ENCODE peak calls at places on chromosome 14, in four cellular contexts. L, K, F and M are unnamed samples.
A peak's percentile ranks its signal among the peaks of the same experiment; 100 is the strongest.

GRCh38 chr14:56632192-56632591 is 52.6 kb downstream of the TMEM260 start:
- DNase-seq in L (no peak), K (no peak), F (no peak), M (no peak)

GRCh38 chr14:51039285-51039684 is 55.6 kb downstream of the TRIM9 start:
- DNase-seq in L (no peak), K (no peak), F (no peak), M (no peak)

GRCh38 chr14:96756745-96757144 is 40.4 kb upstream of the VRK1 start:
- DNase-seq in L (no peak), K (no peak), F (no peak), M (no peak)

GRCh38 chr14:73743431-73743931 is 29.3 kb upstream of the PNMA1 start:
- DNase-seq in L (no peak), K (peak; percentile 14), F (no peak), M (no peak)

GRCh38 chr14:90522585-90523191 is 125.9 kb downstream of the CALM1 start:
- DNase-seq in L (peak; percentile 13), K (no peak), F (peak; percentile 96), M (no peak)

GRCh38 chr14:70901218-70901772 is 6.0 kb upstream of the PCNX1 start:
- DNase-seq in L (peak; percentile 81), K (no peak), F (no peak), M (no peak)

GRCh38 chr14:57961793-57962075 is 95.8 kb upstream of the SLC35F4 start:
- DNase-seq in L (no peak), K (no peak), F (no peak), M (no peak)

GRCh38 chr14:34029921-34030334 is 79.1 kb upstream of the EGLN3 start:
- DNase-seq in L (peak; percentile 73), K (peak; percentile 33), F (peak; percentile 67), M (peak; percentile 69)

GRCh38 chr14:61217516-61217915 is 63.6 kb downstream of the TMEM30B start:
- DNase-seq in L (peak; percentile 58), K (no peak), F (no peak), M (no peak)

GRCh38 chr14:75091251-75091650 is 21.8 kb downstream of the ZC2HC1C start:
- DNase-seq in L (no peak), K (no peak), F (no peak), M (no peak)

GRCh38 chr14:51518280-51518679 is 133.4 kb upstream of the FRMD6 start:
- DNase-seq in L (no peak), K (no peak), F (no peak), M (no peak)

GRCh38 chr14:46034305-46034704 is 617.3 kb downstream of the RPL10L start:
- DNase-seq in L (no peak), K (no peak), F (no peak), M (peak; percentile 55)

GRCh38 chr14:61477845-61478438 is 156.6 kb downstream of the PRKCH start:
- DNase-seq in L (peak; percentile 56), K (no peak), F (peak; percentile 55), M (no peak)

GRCh38 chr14:38404616-38405015 is 148.7 kb upstream of the CLEC14A start:
- DNase-seq in L (peak; percentile 67), K (no peak), F (no peak), M (no peak)

GRCh38 chr14:51575225-51576111 is 76.2 kb upstream of the FRMD6 start:
- DNase-seq in L (peak; percentile 54), K (peak; percentile 68), F (no peak), M (no peak)

GRCh38 chr14:92922883-92923743 is at the start of gene CHGA:
- DNase-seq in L (peak; percentile 66), K (peak; percentile 86), F (peak; percentile 81), M (peak; percentile 93)

GRCh38 chr14:88245321-88245720 is 77.7 kb downstream of the KCNK10 start:
- DNase-seq in L (no peak), K (peak; percentile 7), F (no peak), M (no peak)

GRCh38 chr14:29236848-29237247 is 470.3 kb downstream of the FOXG1 start:
- DNase-seq in L (peak; percentile 83), K (no peak), F (no peak), M (no peak)

GRCh38 chr14:63492391-63492790 is 50.8 kb downstream of the PPP2R5E start:
- DNase-seq in L (peak; percentile 59), K (no peak), F (no peak), M (no peak)

GRCh38 chr14:63051301-63051700 is 6.0 kb upstream of the KCNH5 start:
- DNase-seq in L (no peak), K (no peak), F (no peak), M (no peak)

GRCh38 chr14:59318908-59319307 is 130.4 kb downstream of the DAAM1 start:
- DNase-seq in L (no peak), K (no peak), F (no peak), M (no peak)

GRCh38 chr14:72796935-72797334 is 97.0 kb downstream of the DPF3 start:
- DNase-seq in L (no peak), K (no peak), F (no peak), M (peak; percentile 80)

GRCh38 chr14:37623552-37623951 is 28.1 kb downstream of the TTC6 start:
- DNase-seq in L (peak; percentile 34), K (peak; percentile 30), F (no peak), M (no peak)

GRCh38 chr14:91228112-91229004 is 16.1 kb downstream of the GPR68 start:
- DNase-seq in L (peak; percentile 24), K (no peak), F (no peak), M (peak; percentile 83)

GRCh38 chr14:103524002-103524785 is 1.6 kb upstream of the CKB start:
- DNase-seq in L (no peak), K (no peak), F (no peak), M (no peak)

GRCh38 chr14:20986811-20987210 is 3.0 kb upstream of the METTL17 start:
- DNase-seq in L (peak; percentile 91), K (peak; percentile 72), F (no peak), M (no peak)

GRCh38 chr14:87306770-87307169 is 686.2 kb downstream of the GALC start:
- DNase-seq in L (no peak), K (no peak), F (no peak), M (no peak)

GRCh38 chr14:99539503-99539902 is 58.3 kb downstream of the CCNK start:
- DNase-seq in L (no peak), K (no peak), F (no peak), M (no peak)

GRCh38 chr14:99541677-99542470 is 60.7 kb downstream of the CCNK start:
- DNase-seq in L (no peak), K (no peak), F (no peak), M (no peak)

GRCh38 chr14:99538733-99539132 is 57.5 kb downstream of the CCNK start:
- DNase-seq in L (no peak), K (no peak), F (no peak), M (no peak)

GRCh38 chr14:99541211-99541610 is 60.0 kb downstream of the CCNK start:
- DNase-seq in L (no peak), K (no peak), F (no peak), M (no peak)

DNA sequence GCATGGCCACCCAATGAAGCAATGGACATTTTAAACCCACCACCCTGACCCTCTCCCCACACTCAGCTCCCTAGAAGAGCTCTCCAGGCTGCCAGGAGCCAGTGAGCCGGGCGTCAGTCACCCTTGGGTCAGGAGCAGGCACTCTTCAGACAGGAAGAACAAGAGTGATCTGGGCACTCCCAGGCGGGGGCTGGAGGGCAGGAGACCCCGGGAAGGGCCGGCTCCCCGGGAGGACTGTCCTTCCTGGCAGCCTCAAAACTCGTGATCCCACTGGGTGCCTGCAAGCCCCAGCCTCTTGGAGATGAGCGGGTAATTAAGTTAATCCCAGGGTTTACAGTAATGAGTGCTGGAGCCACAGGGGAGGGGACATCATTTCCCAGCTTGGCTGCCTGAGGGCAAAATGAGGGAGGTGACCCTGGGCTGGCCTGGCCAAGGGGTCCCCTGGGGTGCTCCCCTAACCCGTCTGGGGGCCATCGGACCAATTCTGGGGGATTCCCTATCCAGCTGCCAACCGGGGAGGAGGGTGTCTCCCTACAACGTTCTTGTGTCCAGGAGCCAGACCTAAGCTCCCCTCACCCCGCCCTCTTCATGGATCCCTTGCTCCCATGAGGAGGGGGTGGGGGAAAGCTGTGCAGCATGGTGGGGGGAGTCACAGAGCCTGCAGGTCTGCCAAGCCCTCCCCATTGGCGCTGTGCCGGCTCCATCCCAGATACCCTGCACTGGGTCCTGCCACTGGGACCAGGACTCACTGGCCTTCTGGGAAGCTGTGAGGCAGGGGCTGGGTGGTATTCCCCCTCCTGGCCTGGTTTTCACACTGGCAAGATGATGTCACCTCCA is 59.2 kb downstream of the CCNK start:
- DNase-seq in L (no peak), K (no peak), F (no peak), M (no peak)
- H3K4me1 ChIP-seq in L (peaks cover 5% of the 10 kb centered on the region), K (peaks cover 36% of the 10 kb centered on the region), F (peaks cover 18% of the 10 kb centered on the region), M (peaks cover 5% of the 10 kb centered on the region)

DNA sequence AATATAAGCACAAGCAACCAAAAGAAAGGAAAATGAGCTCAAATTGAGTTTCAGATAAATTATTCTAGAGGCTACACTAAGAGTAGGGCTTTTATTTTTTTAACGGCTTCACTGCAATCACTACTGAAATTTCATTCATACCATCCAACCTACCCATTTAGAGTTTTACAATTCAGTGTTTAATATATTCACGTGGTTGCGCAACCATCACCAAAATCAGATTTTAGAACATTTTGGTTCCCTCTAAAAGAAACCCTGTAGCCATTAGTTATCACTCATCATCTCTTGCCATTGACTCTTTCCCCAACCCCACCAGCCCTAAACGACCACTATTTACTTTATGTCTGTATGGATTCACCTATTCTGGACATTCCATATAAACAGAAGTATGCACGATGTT is 401.5 kb downstream of the MDGA2 start:
- DNase-seq in L (no peak), K (no peak), F (no peak), M (no peak)
- H3K27me3 ChIP-seq in L (no peaks in the 10 kb centered on the region), K (no peaks in the 10 kb centered on the region), F (no peaks in the 10 kb centered on the region), M (no peaks in the 10 kb centered on the region)

GRCh38 chr14:69651653-69652052 is 40.3 kb downstream of the SUSD6 start:
- DNase-seq in L (no peak), K (peak; percentile 63), F (no peak), M (no peak)

GRCh38 chr14:69648480-69649414 is 37.4 kb downstream of the SUSD6 start:
- DNase-seq in L (peak; percentile 49), K (peak; percentile 48), F (no peak), M (no peak)

GRCh38 chr14:69654109-69654508 is 42.7 kb downstream of the SUSD6 start:
- DNase-seq in L (no peak), K (peak; percentile 50), F (no peak), M (no peak)

GRCh38 chr14:69650948-69651369 is 39.6 kb downstream of the SUSD6 start:
- DNase-seq in L (peak; percentile 33), K (no peak), F (no peak), M (peak; percentile 67)

GRCh38 chr14:69652942-69653680 is 41.7 kb downstream of the SUSD6 start:
- DNase-seq in L (no peak), K (no peak), F (no peak), M (no peak)
- H3K4me1 ChIP-seq in L (peaks cover 39% of the 10 kb centered on the region), K (peaks cover 74% of the 10 kb centered on the region), F (peaks cover 54% of the 10 kb centered on the region), M (peaks cover 16% of the 10 kb centered on the region)

DNA sequence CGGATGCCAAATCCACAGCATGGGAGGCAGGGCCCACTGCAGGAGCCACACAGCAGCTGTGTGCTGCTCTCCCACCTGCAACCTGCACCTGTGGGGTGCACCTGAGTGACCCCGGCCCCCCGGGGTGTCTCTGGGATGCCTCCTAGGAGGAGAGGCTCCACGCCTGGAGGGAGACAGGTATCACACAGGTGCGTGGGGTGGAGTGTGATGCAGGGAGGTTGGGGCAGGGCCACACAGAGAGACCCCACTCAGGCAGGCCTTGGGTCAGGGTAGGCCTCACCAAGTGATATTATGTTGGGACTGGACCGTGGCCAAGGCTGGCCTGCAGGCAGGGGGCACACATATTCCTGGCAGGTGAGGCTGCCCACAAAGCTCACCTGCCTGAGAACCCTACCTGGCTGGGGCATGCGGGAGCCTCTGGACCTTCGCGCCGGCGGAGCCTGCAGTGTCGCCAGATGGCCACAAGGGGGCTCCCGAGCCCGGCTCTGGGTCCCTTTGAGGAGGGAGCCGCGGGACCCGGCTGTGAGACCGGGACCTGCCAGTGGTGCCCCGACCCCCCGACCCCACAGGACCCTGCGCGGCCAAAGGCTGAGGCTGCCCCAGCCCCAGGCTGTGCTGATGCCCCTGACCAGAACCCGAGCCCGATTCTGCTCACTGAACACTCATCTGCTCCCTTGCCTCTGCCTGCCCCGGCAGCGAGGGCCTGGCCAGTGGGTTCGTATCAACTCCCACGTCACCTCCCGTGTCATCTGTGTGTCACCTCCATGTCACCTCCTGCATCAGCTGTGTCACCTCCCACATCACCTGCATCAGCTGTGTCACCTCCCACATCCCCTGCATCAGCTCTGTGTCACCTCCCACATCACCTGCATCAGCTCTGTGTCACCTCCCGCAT is 11.4 kb downstream of the TMEM121 start:
- DNase-seq in L (peak; percentile 61), K (peak; percentile 32), F (peak; percentile 74), M (peak; percentile 89)
- H3K27me3 ChIP-seq in L (peaks cover 48% of the 10 kb centered on the region), K (no peaks in the 10 kb centered on the region), F (no peaks in the 10 kb centered on the region), M (peaks cover 4% of the 10 kb centered on the region)